ENCODE peak calls at places on chromosomes 11 and 22, in eight cellular contexts. G, J, Y, N, F, I, Q and K are unnamed samples.

GRCh38 chr11:3183523-3183922 is 18.4 kb upstream of the OSBPL5 start:
- DNase-seq in G (no peak), J (no peak), Y (no peak), N (no peak), F (no peak), I (no peak), Q (no peak), K (no peak)

GRCh38 chr22:45065726-45066125 is 55.9 kb upstream of the PHF21B start:
- DNase-seq in G (no peak), J (no peak), Y (no peak), N (no peak), F (no peak), I (no peak), Q (no peak), K (no peak)

GRCh38 chr22:27799334-27800249 is 2.0 kb downstream of the MN1 start:
- DNase-seq in G (no peak), J (no peak), Y (no peak), N (no peak), F (peak; percentile 69), I (no peak), Q (no peak), K (no peak)

GRCh38 chr11:8533332-8533731 is 60.7 kb downstream of the STK33 start:
- DNase-seq in G (no peak), J (no peak), Y (no peak), N (no peak), F (no peak), I (no peak), Q (no peak), K (peak; percentile 22)

GRCh38 chr11:18633256-18634139 is 644 bp downstream of the SPTY2D1 start:
- DNase-seq in G (no peak), J (peak; percentile 21), Y (no peak), N (peak; percentile 19), F (peak; percentile 42), I (no peak), Q (no peak), K (no peak)

GRCh38 chr11:126585388-126586302 is 230.2 kb downstream of the ST3GAL4 start:
- DNase-seq in G (no peak), J (no peak), Y (peak; percentile 73), N (no peak), F (no peak), I (no peak), Q (peak; percentile 87), K (no peak)

GRCh38 chr11:124746621-124747243 is 5.3 kb downstream of the VSIG2 start:
- DNase-seq in G (no peak), J (peak; percentile 86), Y (peak; percentile 87), N (peak; percentile 79), F (peak; percentile 86), I (peak; percentile 58), Q (no peak), K (peak; percentile 96)

GRCh38 chr11:75204685-75205667 is 35.6 kb upstream of the TPBGL start:
- DNase-seq in G (peak; percentile 34), J (peak; percentile 91), Y (peak; percentile 87), N (peak; percentile 89), F (peak; percentile 93), I (peak; percentile 65), Q (peak; percentile 72), K (peak; percentile 93)

GRCh38 chr11:2120359-2121100 is 18.7 kb downstream of the IGF2 start:
- DNase-seq in G (no peak), J (no peak), Y (no peak), N (no peak), F (no peak), I (no peak), Q (peak; percentile 16), K (no peak)

GRCh38 chr11:35372565-35373283 is 46.6 kb downstream of the SLC1A2 start:
- DNase-seq in G (no peak), J (no peak), Y (no peak), N (no peak), F (no peak), I (no peak), Q (no peak), K (no peak)

GRCh38 chr11:64238076-64238475 is 2.8 kb upstream of the FKBP2 start:
- DNase-seq in G (no peak), J (no peak), Y (no peak), N (no peak), F (no peak), I (no peak), Q (no peak), K (no peak)

GRCh38 chr11:130115218-130115617 is 44.4 kb upstream of the ST14 start:
- DNase-seq in G (no peak), J (no peak), Y (no peak), N (no peak), F (peak; percentile 69), I (no peak), Q (no peak), K (no peak)

GRCh38 chr11:122814401-122814800 is 23.9 kb upstream of the CRTAM start:
- DNase-seq in G (no peak), J (no peak), Y (no peak), N (no peak), F (no peak), I (no peak), Q (no peak), K (no peak)

GRCh38 chr22:38491707-38492348 is 14.3 kb downstream of the DDX17 start:
- DNase-seq in G (no peak), J (no peak), Y (no peak), N (no peak), F (no peak), I (no peak), Q (no peak), K (no peak)

GRCh38 chr11:130420478-130421198 is 7.8 kb downstream of the ADAMTS8 start:
- DNase-seq in G (no peak), J (no peak), Y (no peak), N (no peak), F (no peak), I (no peak), Q (no peak), K (no peak)

GRCh38 chr11:94297967-94298576 is 6.3 kb upstream of the IZUMO1R start:
- DNase-seq in G (no peak), J (no peak), Y (no peak), N (no peak), F (no peak), I (no peak), Q (no peak), K (no peak)

GRCh38 chr11:14898286-14899086 is 6.5 kb upstream of the CYP2R1 start:
- DNase-seq in G (no peak), J (no peak), Y (no peak), N (no peak), F (no peak), I (no peak), Q (no peak), K (no peak)

GRCh38 chr11:115191761-115192160 is 312.5 kb downstream of the CADM1 start:
- DNase-seq in G (no peak), J (no peak), Y (no peak), N (no peak), F (no peak), I (no peak), Q (no peak), K (no peak)

GRCh38 chr11:37657645-37658044 is 1059.6 kb upstream of the RAG2 start:
- DNase-seq in G (no peak), J (no peak), Y (no peak), N (no peak), F (no peak), I (peak; percentile 2), Q (peak; percentile 5), K (no peak)

GRCh38 chr22:27292542-27293298 is 508.8 kb downstream of the MN1 start:
- DNase-seq in G (no peak), J (no peak), Y (no peak), N (no peak), F (no peak), I (no peak), Q (no peak), K (no peak)

GRCh38 chr11:65917434-65918210 is 1.2 kb downstream of the C11orf68 start:
- DNase-seq in G (no peak), J (no peak), Y (peak; percentile 57), N (no peak), F (no peak), I (no peak), Q (no peak), K (no peak)

GRCh38 chr11:12678092-12678491 is 3.9 kb downstream of the TEAD1 start:
- DNase-seq in G (no peak), J (no peak), Y (no peak), N (no peak), F (no peak), I (no peak), Q (no peak), K (no peak)

GRCh38 chr11:43392713-43393112 is 34.0 kb downstream of the TTC17 start:
- DNase-seq in G (no peak), J (no peak), Y (no peak), N (no peak), F (no peak), I (no peak), Q (no peak), K (no peak)

GRCh38 chr11:30878400-30878799 is 292.2 kb upstream of the MPPED2 start:
- DNase-seq in G (no peak), J (no peak), Y (no peak), N (no peak), F (no peak), I (no peak), Q (no peak), K (no peak)

GRCh38 chr11:45560153-45560934 is 105.1 kb downstream of the CHST1 start:
- DNase-seq in G (no peak), J (no peak), Y (no peak), N (no peak), F (no peak), I (no peak), Q (no peak), K (no peak)

GRCh38 chr11:108302121-108302785 is 79.4 kb downstream of the ATM start:
- DNase-seq in G (no peak), J (no peak), Y (no peak), N (no peak), F (no peak), I (no peak), Q (peak; percentile 39), K (no peak)

GRCh38 chr22:20428496-20429253 is 8.9 kb downstream of the SCARF2 start:
- DNase-seq in G (no peak), J (no peak), Y (no peak), N (no peak), F (no peak), I (no peak), Q (no peak), K (no peak)

GRCh38 chr22:46660604-46661201 is 40.5 kb downstream of the GRAMD4 start:
- DNase-seq in G (no peak), J (no peak), Y (no peak), N (no peak), F (peak; percentile 74), I (no peak), Q (no peak), K (peak; percentile 84)

GRCh38 chr11:117390743-117391142 is 63.1 kb downstream of the CEP164 start:
- DNase-seq in G (no peak), J (no peak), Y (no peak), N (no peak), F (no peak), I (no peak), Q (no peak), K (no peak)

GRCh38 chr11:120744016-120744994 is 232.8 kb downstream of the GRIK4 start:
- DNase-seq in G (no peak), J (no peak), Y (no peak), N (no peak), F (no peak), I (no peak), Q (no peak), K (no peak)

GRCh38 chr22:37781434-37782059 is 26.2 kb upstream of the GCAT start:
- DNase-seq in G (no peak), J (no peak), Y (no peak), N (no peak), F (no peak), I (no peak), Q (no peak), K (no peak)

GRCh38 chr11:36296925-36297604 is 977 bp downstream of the PRR5L start:
- DNase-seq in G (no peak), J (no peak), Y (no peak), N (no peak), F (no peak), I (peak; percentile 81), Q (no peak), K (peak; percentile 57)